ENCODE peak calls at places on chromosomes 12 and 14, in seven cellular contexts. One of them, this sample, is unnamed.

GRCh38 chr12:41188058-41188840 is at the start of gene PDZRN4:
- DNase-seq in neural crest cell: peak; percentile 38
- DNase-seq in stimulated activated CD8-positive, alpha-beta memory T cell treated with anti-CD3 and anti-CD28 coated beads, Interleukin-12 subunit alpha, Interleukin-12 subunit beta, amount 100 ng/mL, for 4 hours: no peak
- DNase-seq in SIG-M5: no peak
- DNase-seq in left lobe of liver: no peak
- DNase-seq in dorsolateral prefrontal cortex: peak; percentile 65
- DNase-seq in stimulated activated CD4-positive, alpha-beta T cell treated with anti-CD3 and anti-CD28 coated beads, Interleukin-1b, Interleukin-23, amount 100 ng/mL, for 24 hours: no peak
- DNase-seq in this sample: peak; percentile 9

GRCh38 chr14:61461808-61462275 is 140.5 kb downstream of the PRKCH start:
- DNase-seq in SIG-M5: no peak
- DNase-seq in stimulated activated CD4-positive, alpha-beta T cell treated with anti-CD3 and anti-CD28 coated beads, Interleukin-1b, Interleukin-23, amount 100 ng/mL, for 24 hours: no peak
- DNase-seq in left lobe of liver: no peak
- DNase-seq in stimulated activated CD8-positive, alpha-beta memory T cell treated with anti-CD3 and anti-CD28 coated beads, Interleukin-12 subunit alpha, Interleukin-12 subunit beta, amount 100 ng/mL, for 4 hours: no peak
- DNase-seq in dorsolateral prefrontal cortex: no peak
- DNase-seq in neural crest cell: peak; percentile 57
- DNase-seq in this sample: peak; percentile 80

GRCh38 chr12:30166416-30166815 is 382.7 kb upstream of the TMTC1 start:
- DNase-seq in stimulated activated CD8-positive, alpha-beta memory T cell treated with anti-CD3 and anti-CD28 coated beads, Interleukin-12 subunit alpha, Interleukin-12 subunit beta, amount 100 ng/mL, for 4 hours: no peak
- DNase-seq in dorsolateral prefrontal cortex: no peak
- DNase-seq in left lobe of liver: no peak
- DNase-seq in stimulated activated CD4-positive, alpha-beta T cell treated with anti-CD3 and anti-CD28 coated beads, Interleukin-1b, Interleukin-23, amount 100 ng/mL, for 24 hours: no peak
- DNase-seq in neural crest cell: no peak
- DNase-seq in SIG-M5: no peak
- DNase-seq in this sample: peak; percentile 9

GRCh38 chr14:101965145-101965531 is 765 bp downstream of the DYNC1H1 start:
- DNase-seq in left lobe of liver: peak; percentile 77
- DNase-seq in stimulated activated CD8-positive, alpha-beta memory T cell treated with anti-CD3 and anti-CD28 coated beads, Interleukin-12 subunit alpha, Interleukin-12 subunit beta, amount 100 ng/mL, for 4 hours: peak; percentile 38
- DNase-seq in neural crest cell: peak; percentile 52
- DNase-seq in dorsolateral prefrontal cortex: peak; percentile 83
- DNase-seq in SIG-M5: no peak
- DNase-seq in stimulated activated CD4-positive, alpha-beta T cell treated with anti-CD3 and anti-CD28 coated beads, Interleukin-1b, Interleukin-23, amount 100 ng/mL, for 24 hours: no peak
- DNase-seq in this sample: peak; percentile 83

GRCh38 chr12:77734489-77734888 is 96.2 kb upstream of the NAV3 start:
- DNase-seq in neural crest cell: no peak
- DNase-seq in stimulated activated CD8-positive, alpha-beta memory T cell treated with anti-CD3 and anti-CD28 coated beads, Interleukin-12 subunit alpha, Interleukin-12 subunit beta, amount 100 ng/mL, for 4 hours: no peak
- DNase-seq in stimulated activated CD4-positive, alpha-beta T cell treated with anti-CD3 and anti-CD28 coated beads, Interleukin-1b, Interleukin-23, amount 100 ng/mL, for 24 hours: no peak
- DNase-seq in left lobe of liver: no peak
- DNase-seq in dorsolateral prefrontal cortex: no peak
- DNase-seq in SIG-M5: no peak
- DNase-seq in this sample: peak; percentile 68

GRCh38 chr12:14647028-14647750 is 49.2 kb downstream of the GUCY2C start:
- DNase-seq in left lobe of liver: no peak
- DNase-seq in stimulated activated CD4-positive, alpha-beta T cell treated with anti-CD3 and anti-CD28 coated beads, Interleukin-1b, Interleukin-23, amount 100 ng/mL, for 24 hours: no peak
- DNase-seq in neural crest cell: no peak
- DNase-seq in SIG-M5: no peak
- DNase-seq in dorsolateral prefrontal cortex: no peak
- DNase-seq in stimulated activated CD8-positive, alpha-beta memory T cell treated with anti-CD3 and anti-CD28 coated beads, Interleukin-12 subunit alpha, Interleukin-12 subunit beta, amount 100 ng/mL, for 4 hours: no peak
- DNase-seq in this sample: no peak

GRCh38 chr12:5172886-5173285 is 129.2 kb downstream of the KCNA5 start:
- DNase-seq in stimulated activated CD8-positive, alpha-beta memory T cell treated with anti-CD3 and anti-CD28 coated beads, Interleukin-12 subunit alpha, Interleukin-12 subunit beta, amount 100 ng/mL, for 4 hours: no peak
- DNase-seq in dorsolateral prefrontal cortex: no peak
- DNase-seq in stimulated activated CD4-positive, alpha-beta T cell treated with anti-CD3 and anti-CD28 coated beads, Interleukin-1b, Interleukin-23, amount 100 ng/mL, for 24 hours: no peak
- DNase-seq in neural crest cell: no peak
- DNase-seq in left lobe of liver: no peak
- DNase-seq in SIG-M5: no peak
- DNase-seq in this sample: no peak

GRCh38 chr14:99905121-99905520 is 111.9 kb downstream of the EML1 start:
- DNase-seq in dorsolateral prefrontal cortex: no peak
- DNase-seq in left lobe of liver: no peak
- DNase-seq in SIG-M5: no peak
- DNase-seq in neural crest cell: no peak
- DNase-seq in stimulated activated CD8-positive, alpha-beta memory T cell treated with anti-CD3 and anti-CD28 coated beads, Interleukin-12 subunit alpha, Interleukin-12 subunit beta, amount 100 ng/mL, for 4 hours: no peak
- DNase-seq in stimulated activated CD4-positive, alpha-beta T cell treated with anti-CD3 and anti-CD28 coated beads, Interleukin-1b, Interleukin-23, amount 100 ng/mL, for 24 hours: no peak
- DNase-seq in this sample: no peak

GRCh38 chr14:91284146-91284790 is 39.8 kb upstream of the GPR68 start:
- DNase-seq in neural crest cell: no peak
- DNase-seq in SIG-M5: no peak
- DNase-seq in stimulated activated CD4-positive, alpha-beta T cell treated with anti-CD3 and anti-CD28 coated beads, Interleukin-1b, Interleukin-23, amount 100 ng/mL, for 24 hours: no peak
- DNase-seq in stimulated activated CD8-positive, alpha-beta memory T cell treated with anti-CD3 and anti-CD28 coated beads, Interleukin-12 subunit alpha, Interleukin-12 subunit beta, amount 100 ng/mL, for 4 hours: no peak
- DNase-seq in dorsolateral prefrontal cortex: no peak
- DNase-seq in left lobe of liver: no peak
- DNase-seq in this sample: peak; percentile 78

GRCh38 chr12:117417004-117417403 is 55.6 kb upstream of the NOS1 start:
- DNase-seq in dorsolateral prefrontal cortex: no peak
- DNase-seq in neural crest cell: no peak
- DNase-seq in left lobe of liver: peak; percentile 79
- DNase-seq in stimulated activated CD8-positive, alpha-beta memory T cell treated with anti-CD3 and anti-CD28 coated beads, Interleukin-12 subunit alpha, Interleukin-12 subunit beta, amount 100 ng/mL, for 4 hours: no peak
- DNase-seq in stimulated activated CD4-positive, alpha-beta T cell treated with anti-CD3 and anti-CD28 coated beads, Interleukin-1b, Interleukin-23, amount 100 ng/mL, for 24 hours: no peak
- DNase-seq in SIG-M5: no peak
- DNase-seq in this sample: no peak

GRCh38 chr12:103279444-103279843 is 216.3 kb downstream of the C12orf42 start:
- DNase-seq in dorsolateral prefrontal cortex: no peak
- DNase-seq in stimulated activated CD4-positive, alpha-beta T cell treated with anti-CD3 and anti-CD28 coated beads, Interleukin-1b, Interleukin-23, amount 100 ng/mL, for 24 hours: no peak
- DNase-seq in left lobe of liver: no peak
- DNase-seq in SIG-M5: no peak
- DNase-seq in stimulated activated CD8-positive, alpha-beta memory T cell treated with anti-CD3 and anti-CD28 coated beads, Interleukin-12 subunit alpha, Interleukin-12 subunit beta, amount 100 ng/mL, for 4 hours: no peak
- DNase-seq in neural crest cell: no peak
- DNase-seq in this sample: no peak

GRCh38 chr12:52214421-52214802 is 18.6 kb upstream of the KRT7 start:
- DNase-seq in left lobe of liver: no peak
- DNase-seq in neural crest cell: no peak
- DNase-seq in stimulated activated CD8-positive, alpha-beta memory T cell treated with anti-CD3 and anti-CD28 coated beads, Interleukin-12 subunit alpha, Interleukin-12 subunit beta, amount 100 ng/mL, for 4 hours: no peak
- DNase-seq in dorsolateral prefrontal cortex: peak; percentile 29
- DNase-seq in stimulated activated CD4-positive, alpha-beta T cell treated with anti-CD3 and anti-CD28 coated beads, Interleukin-1b, Interleukin-23, amount 100 ng/mL, for 24 hours: no peak
- DNase-seq in SIG-M5: no peak
- DNase-seq in this sample: no peak

GRCh38 chr12:42482086-42482819 is 107.3 kb downstream of the PRICKLE1 start:
- DNase-seq in stimulated activated CD4-positive, alpha-beta T cell treated with anti-CD3 and anti-CD28 coated beads, Interleukin-1b, Interleukin-23, amount 100 ng/mL, for 24 hours: no peak
- DNase-seq in stimulated activated CD8-positive, alpha-beta memory T cell treated with anti-CD3 and anti-CD28 coated beads, Interleukin-12 subunit alpha, Interleukin-12 subunit beta, amount 100 ng/mL, for 4 hours: no peak
- DNase-seq in neural crest cell: no peak
- DNase-seq in left lobe of liver: peak; percentile 52
- DNase-seq in dorsolateral prefrontal cortex: no peak
- DNase-seq in SIG-M5: no peak
- DNase-seq in this sample: no peak

GRCh38 chr12:26953447-26953846 is 15.2 kb downstream of the FGFR1OP2 start:
- DNase-seq in stimulated activated CD4-positive, alpha-beta T cell treated with anti-CD3 and anti-CD28 coated beads, Interleukin-1b, Interleukin-23, amount 100 ng/mL, for 24 hours: no peak
- DNase-seq in SIG-M5: no peak
- DNase-seq in neural crest cell: no peak
- DNase-seq in left lobe of liver: no peak
- DNase-seq in stimulated activated CD8-positive, alpha-beta memory T cell treated with anti-CD3 and anti-CD28 coated beads, Interleukin-12 subunit alpha, Interleukin-12 subunit beta, amount 100 ng/mL, for 4 hours: no peak
- DNase-seq in dorsolateral prefrontal cortex: no peak
- DNase-seq in this sample: peak; percentile 55

GRCh38 chr12:42296503-42297109 is 29.3 kb downstream of the ZCRB1 start:
- DNase-seq in neural crest cell: no peak
- DNase-seq in stimulated activated CD4-positive, alpha-beta T cell treated with anti-CD3 and anti-CD28 coated beads, Interleukin-1b, Interleukin-23, amount 100 ng/mL, for 24 hours: no peak
- DNase-seq in left lobe of liver: no peak
- DNase-seq in dorsolateral prefrontal cortex: no peak
- DNase-seq in SIG-M5: no peak
- DNase-seq in stimulated activated CD8-positive, alpha-beta memory T cell treated with anti-CD3 and anti-CD28 coated beads, Interleukin-12 subunit alpha, Interleukin-12 subunit beta, amount 100 ng/mL, for 4 hours: no peak
- DNase-seq in this sample: peak; percentile 4

GRCh38 chr12:90543393-90543792 is 411.6 kb downstream of the CCER1 start:
- DNase-seq in dorsolateral prefrontal cortex: no peak
- DNase-seq in stimulated activated CD4-positive, alpha-beta T cell treated with anti-CD3 and anti-CD28 coated beads, Interleukin-1b, Interleukin-23, amount 100 ng/mL, for 24 hours: no peak
- DNase-seq in SIG-M5: no peak
- DNase-seq in stimulated activated CD8-positive, alpha-beta memory T cell treated with anti-CD3 and anti-CD28 coated beads, Interleukin-12 subunit alpha, Interleukin-12 subunit beta, amount 100 ng/mL, for 4 hours: no peak
- DNase-seq in left lobe of liver: no peak
- DNase-seq in neural crest cell: no peak
- DNase-seq in this sample: peak; percentile 35

GRCh38 chr14:75648066-75648838 is 12.4 kb downstream of the ERG28 start:
- DNase-seq in SIG-M5: no peak
- DNase-seq in stimulated activated CD4-positive, alpha-beta T cell treated with anti-CD3 and anti-CD28 coated beads, Interleukin-1b, Interleukin-23, amount 100 ng/mL, for 24 hours: no peak
- DNase-seq in stimulated activated CD8-positive, alpha-beta memory T cell treated with anti-CD3 and anti-CD28 coated beads, Interleukin-12 subunit alpha, Interleukin-12 subunit beta, amount 100 ng/mL, for 4 hours: no peak
- DNase-seq in dorsolateral prefrontal cortex: no peak
- DNase-seq in neural crest cell: no peak
- DNase-seq in left lobe of liver: peak; percentile 94
- DNase-seq in this sample: peak; percentile 93

GRCh38 chr14:20794644-20795369 is 7.8 kb downstream of the RNASE1 start:
- DNase-seq in SIG-M5: peak; percentile 88
- DNase-seq in stimulated activated CD8-positive, alpha-beta memory T cell treated with anti-CD3 and anti-CD28 coated beads, Interleukin-12 subunit alpha, Interleukin-12 subunit beta, amount 100 ng/mL, for 4 hours: no peak
- DNase-seq in stimulated activated CD4-positive, alpha-beta T cell treated with anti-CD3 and anti-CD28 coated beads, Interleukin-1b, Interleukin-23, amount 100 ng/mL, for 24 hours: no peak
- DNase-seq in neural crest cell: no peak
- DNase-seq in left lobe of liver: no peak
- DNase-seq in dorsolateral prefrontal cortex: no peak
- DNase-seq in this sample: no peak

GRCh38 chr12:132600048-132601032 is 10.0 kb downstream of the LRCOL1 start:
- DNase-seq in SIG-M5: no peak
- DNase-seq in left lobe of liver: peak; percentile 80
- DNase-seq in neural crest cell: peak; percentile 73
- DNase-seq in stimulated activated CD8-positive, alpha-beta memory T cell treated with anti-CD3 and anti-CD28 coated beads, Interleukin-12 subunit alpha, Interleukin-12 subunit beta, amount 100 ng/mL, for 4 hours: no peak
- DNase-seq in dorsolateral prefrontal cortex: peak; percentile 65
- DNase-seq in stimulated activated CD4-positive, alpha-beta T cell treated with anti-CD3 and anti-CD28 coated beads, Interleukin-1b, Interleukin-23, amount 100 ng/mL, for 24 hours: no peak
- DNase-seq in this sample: peak; percentile 80

GRCh38 chr12:51672334-51672733 is 81.3 kb downstream of the SCN8A start:
- DNase-seq in dorsolateral prefrontal cortex: no peak
- DNase-seq in stimulated activated CD4-positive, alpha-beta T cell treated with anti-CD3 and anti-CD28 coated beads, Interleukin-1b, Interleukin-23, amount 100 ng/mL, for 24 hours: no peak
- DNase-seq in neural crest cell: no peak
- DNase-seq in left lobe of liver: no peak
- DNase-seq in stimulated activated CD8-positive, alpha-beta memory T cell treated with anti-CD3 and anti-CD28 coated beads, Interleukin-12 subunit alpha, Interleukin-12 subunit beta, amount 100 ng/mL, for 4 hours: no peak
- DNase-seq in SIG-M5: no peak
- DNase-seq in this sample: no peak

GRCh38 chr12:93783827-93784226 is 106.7 kb downstream of the CRADD start:
- DNase-seq in left lobe of liver: no peak
- DNase-seq in neural crest cell: no peak
- DNase-seq in stimulated activated CD4-positive, alpha-beta T cell treated with anti-CD3 and anti-CD28 coated beads, Interleukin-1b, Interleukin-23, amount 100 ng/mL, for 24 hours: no peak
- DNase-seq in SIG-M5: no peak
- DNase-seq in stimulated activated CD8-positive, alpha-beta memory T cell treated with anti-CD3 and anti-CD28 coated beads, Interleukin-12 subunit alpha, Interleukin-12 subunit beta, amount 100 ng/mL, for 4 hours: no peak
- DNase-seq in dorsolateral prefrontal cortex: no peak
- DNase-seq in this sample: peak; percentile 27

GRCh38 chr12:121043067-121043466 is 4.0 kb upstream of the OASL start:
- DNase-seq in stimulated activated CD4-positive, alpha-beta T cell treated with anti-CD3 and anti-CD28 coated beads, Interleukin-1b, Interleukin-23, amount 100 ng/mL, for 24 hours: no peak
- DNase-seq in neural crest cell: no peak
- DNase-seq in left lobe of liver: no peak
- DNase-seq in dorsolateral prefrontal cortex: no peak
- DNase-seq in stimulated activated CD8-positive, alpha-beta memory T cell treated with anti-CD3 and anti-CD28 coated beads, Interleukin-12 subunit alpha, Interleukin-12 subunit beta, amount 100 ng/mL, for 4 hours: no peak
- DNase-seq in SIG-M5: no peak
- DNase-seq in this sample: no peak

GRCh38 chr12:109900752-109901580 is 892 bp downstream of the TCHP start:
- DNase-seq in left lobe of liver: no peak
- DNase-seq in neural crest cell: no peak
- DNase-seq in stimulated activated CD4-positive, alpha-beta T cell treated with anti-CD3 and anti-CD28 coated beads, Interleukin-1b, Interleukin-23, amount 100 ng/mL, for 24 hours: no peak
- DNase-seq in dorsolateral prefrontal cortex: no peak
- DNase-seq in stimulated activated CD8-positive, alpha-beta memory T cell treated with anti-CD3 and anti-CD28 coated beads, Interleukin-12 subunit alpha, Interleukin-12 subunit beta, amount 100 ng/mL, for 4 hours: no peak
- DNase-seq in SIG-M5: no peak
- DNase-seq in this sample: peak; percentile 50

GRCh38 chr12:50258167-50258551 is 25.2 kb downstream of the LIMA1 start:
- DNase-seq in dorsolateral prefrontal cortex: no peak
- DNase-seq in neural crest cell: no peak
- DNase-seq in stimulated activated CD8-positive, alpha-beta memory T cell treated with anti-CD3 and anti-CD28 coated beads, Interleukin-12 subunit alpha, Interleukin-12 subunit beta, amount 100 ng/mL, for 4 hours: no peak
- DNase-seq in left lobe of liver: peak; percentile 75
- DNase-seq in stimulated activated CD4-positive, alpha-beta T cell treated with anti-CD3 and anti-CD28 coated beads, Interleukin-1b, Interleukin-23, amount 100 ng/mL, for 24 hours: no peak
- DNase-seq in SIG-M5: no peak
- DNase-seq in this sample: no peak

GRCh38 chr14:61526405-61527312 is 168.7 kb upstream of the HIF1A start:
- DNase-seq in left lobe of liver: peak; percentile 78
- DNase-seq in stimulated activated CD8-positive, alpha-beta memory T cell treated with anti-CD3 and anti-CD28 coated beads, Interleukin-12 subunit alpha, Interleukin-12 subunit beta, amount 100 ng/mL, for 4 hours: no peak
- DNase-seq in stimulated activated CD4-positive, alpha-beta T cell treated with anti-CD3 and anti-CD28 coated beads, Interleukin-1b, Interleukin-23, amount 100 ng/mL, for 24 hours: no peak
- DNase-seq in neural crest cell: no peak
- DNase-seq in SIG-M5: no peak
- DNase-seq in dorsolateral prefrontal cortex: no peak
- DNase-seq in this sample: no peak

GRCh38 chr14:73418227-73418626 is 40.1 kb downstream of the NUMB start:
- DNase-seq in stimulated activated CD8-positive, alpha-beta memory T cell treated with anti-CD3 and anti-CD28 coated beads, Interleukin-12 subunit alpha, Interleukin-12 subunit beta, amount 100 ng/mL, for 4 hours: no peak
- DNase-seq in stimulated activated CD4-positive, alpha-beta T cell treated with anti-CD3 and anti-CD28 coated beads, Interleukin-1b, Interleukin-23, amount 100 ng/mL, for 24 hours: no peak
- DNase-seq in dorsolateral prefrontal cortex: no peak
- DNase-seq in neural crest cell: no peak
- DNase-seq in SIG-M5: no peak
- DNase-seq in left lobe of liver: no peak
- DNase-seq in this sample: no peak

GRCh38 chr12:50641566-50641965 is 122.3 kb upstream of the ATF1 start:
- DNase-seq in stimulated activated CD8-positive, alpha-beta memory T cell treated with anti-CD3 and anti-CD28 coated beads, Interleukin-12 subunit alpha, Interleukin-12 subunit beta, amount 100 ng/mL, for 4 hours: no peak
- DNase-seq in stimulated activated CD4-positive, alpha-beta T cell treated with anti-CD3 and anti-CD28 coated beads, Interleukin-1b, Interleukin-23, amount 100 ng/mL, for 24 hours: no peak
- DNase-seq in dorsolateral prefrontal cortex: no peak
- DNase-seq in SIG-M5: no peak
- DNase-seq in left lobe of liver: no peak
- DNase-seq in neural crest cell: no peak
- DNase-seq in this sample: no peak

GRCh38 chr12:113247123-113248045 is 26.1 kb downstream of the TPCN1 start:
- DNase-seq in SIG-M5: peak; percentile 18
- DNase-seq in left lobe of liver: no peak
- DNase-seq in stimulated activated CD8-positive, alpha-beta memory T cell treated with anti-CD3 and anti-CD28 coated beads, Interleukin-12 subunit alpha, Interleukin-12 subunit beta, amount 100 ng/mL, for 4 hours: no peak
- DNase-seq in neural crest cell: no peak
- DNase-seq in dorsolateral prefrontal cortex: no peak
- DNase-seq in stimulated activated CD4-positive, alpha-beta T cell treated with anti-CD3 and anti-CD28 coated beads, Interleukin-1b, Interleukin-23, amount 100 ng/mL, for 24 hours: no peak
- DNase-seq in this sample: peak; percentile 71

GRCh38 chr14:104118006-104118844 is 20.2 kb upstream of the KIF26A start:
- DNase-seq in stimulated activated CD8-positive, alpha-beta memory T cell treated with anti-CD3 and anti-CD28 coated beads, Interleukin-12 subunit alpha, Interleukin-12 subunit beta, amount 100 ng/mL, for 4 hours: no peak
- DNase-seq in left lobe of liver: peak; percentile 46
- DNase-seq in stimulated activated CD4-positive, alpha-beta T cell treated with anti-CD3 and anti-CD28 coated beads, Interleukin-1b, Interleukin-23, amount 100 ng/mL, for 24 hours: no peak
- DNase-seq in dorsolateral prefrontal cortex: peak; percentile 32
- DNase-seq in SIG-M5: no peak
- DNase-seq in neural crest cell: no peak
- DNase-seq in this sample: no peak

GRCh38 chr14:34554540-34555250 is 15.2 kb upstream of the EAPP start:
- DNase-seq in stimulated activated CD4-positive, alpha-beta T cell treated with anti-CD3 and anti-CD28 coated beads, Interleukin-1b, Interleukin-23, amount 100 ng/mL, for 24 hours: no peak
- DNase-seq in stimulated activated CD8-positive, alpha-beta memory T cell treated with anti-CD3 and anti-CD28 coated beads, Interleukin-12 subunit alpha, Interleukin-12 subunit beta, amount 100 ng/mL, for 4 hours: no peak
- DNase-seq in SIG-M5: no peak
- DNase-seq in left lobe of liver: no peak
- DNase-seq in neural crest cell: no peak
- DNase-seq in dorsolateral prefrontal cortex: peak; percentile 13
- DNase-seq in this sample: peak; percentile 95